ENCODE peak calls at places on chromosome 20, in ten cellular contexts. P is colonic mucosa, E is fibroblast of lung, R is upper lobe of right lung, N is cardiac muscle cell, C is adrenal gland, G is dorsolateral prefrontal cortex, M is vagina, Y is pancreas, A is heart right ventricle. S is an unnamed sample.

GRCh38 chr20:36830791-36831691 is 44.9 kb upstream of the TLDC2 start:
- DNase-seq in P (no peak), E (peak; percentile 23), R (no peak), N (peak; percentile 43), C (peak; percentile 77), G (no peak), M (no peak), Y (no peak), A (peak; percentile 80), S (no peak)

GRCh38 chr20:45965169-45966002 is 6.6 kb downstream of the ZNF335 start:
- DNase-seq in P (no peak), E (no peak), R (peak; percentile 37), N (no peak), C (peak; percentile 16), G (no peak), M (no peak), Y (peak; percentile 67), A (no peak), S (no peak)

GRCh38 chr20:24838551-24839530 is 110.2 kb upstream of the CST7 start:
- DNase-seq in P (no peak), E (peak; percentile 42), R (no peak), N (no peak), C (no peak), G (no peak), M (peak; percentile 82), Y (no peak), A (no peak), S (no peak)

GRCh38 chr20:50340586-50340985 is 150.0 kb downstream of the CEBPB start:
- DNase-seq in P (no peak), E (no peak), R (no peak), N (no peak), C (peak; percentile 13), G (no peak), M (no peak), Y (no peak), A (no peak), S (no peak)

GRCh38 chr20:25310268-25310920 is 62.5 kb downstream of the PYGB start:
- DNase-seq in P (peak; percentile 82), E (peak; percentile 90), R (peak; percentile 71), N (peak; percentile 47), C (peak; percentile 86), G (peak; percentile 59), M (no peak), Y (peak; percentile 40), A (no peak), S (peak; percentile 73)

GRCh38 chr20:4087923-4088322 is 72.6 kb upstream of the RNF24 start:
- DNase-seq in P (no peak), E (peak; percentile 76), R (no peak), N (no peak), C (no peak), G (no peak), M (no peak), Y (no peak), A (no peak), S (no peak)

GRCh38 chr20:7695622-7696021 is 244.6 kb downstream of the HAO1 start:
- DNase-seq in P (no peak), E (peak; percentile 94), R (no peak), N (no peak), C (no peak), G (no peak), M (no peak), Y (no peak), A (no peak), S (no peak)

GRCh38 chr20:49810491-49811190 is 2.0 kb upstream of the SLC9A8 start:
- DNase-seq in P (no peak), E (no peak), R (no peak), N (no peak), C (no peak), G (no peak), M (no peak), Y (no peak), A (no peak), S (no peak)

GRCh38 chr20:9920908-9921307 is 82.0 kb upstream of the PAK5 start:
- DNase-seq in P (no peak), E (no peak), R (no peak), N (no peak), C (no peak), G (no peak), M (no peak), Y (no peak), A (no peak), S (no peak)

GRCh38 chr20:63295846-63296245 is 2.9 kb downstream of the COL20A1 start:
- DNase-seq in P (no peak), E (no peak), R (no peak), N (no peak), C (no peak), G (no peak), M (no peak), Y (peak; percentile 39), A (no peak), S (no peak)

GRCh38 chr20:43383026-43383795 is 74.5 kb upstream of the SRSF6 start:
- DNase-seq in P (no peak), E (peak; percentile 15), R (no peak), N (no peak), C (no peak), G (no peak), M (no peak), Y (no peak), A (peak; percentile 30), S (no peak)

GRCh38 chr20:49790077-49790798 is 22.4 kb upstream of the SLC9A8 start:
- DNase-seq in P (no peak), E (no peak), R (no peak), N (no peak), C (peak; percentile 76), G (no peak), M (no peak), Y (no peak), A (peak; percentile 57), S (no peak)

GRCh38 chr20:37984018-37984785 is 49.1 kb downstream of the TTI1 start:
- DNase-seq in P (no peak), E (no peak), R (no peak), N (peak; percentile 34), C (peak; percentile 48), G (no peak), M (peak; percentile 64), Y (no peak), A (peak; percentile 25), S (peak; percentile 87)

GRCh38 chr20:17936306-17936790 is 32.2 kb downstream of the SNX5 start:
- DNase-seq in P (no peak), E (peak; percentile 32), R (no peak), N (no peak), C (no peak), G (no peak), M (no peak), Y (no peak), A (no peak), S (no peak)

GRCh38 chr20:9838378-9839295 is at the start of gene PAK5:
- DNase-seq in P (peak; percentile 18), E (peak; percentile 75), R (peak; percentile 86), N (peak; percentile 95), C (peak; percentile 87), G (peak; percentile 84), M (no peak), Y (peak; percentile 95), A (peak; percentile 8), S (peak; percentile 25)

GRCh38 chr20:64108731-64109389 is 1.5 kb upstream of the NPBWR2 start:
- DNase-seq in P (no peak), E (no peak), R (peak; percentile 45), N (no peak), C (no peak), G (no peak), M (no peak), Y (no peak), A (no peak), S (no peak)

GRCh38 chr20:3747471-3747870 is 15.0 kb downstream of the HSPA12B start:
- DNase-seq in P (no peak), E (no peak), R (no peak), N (no peak), C (no peak), G (no peak), M (no peak), Y (no peak), A (no peak), S (no peak)

GRCh38 chr20:64064145-64064698 is 1.2 kb downstream of the TCEA2 start:
- DNase-seq in P (no peak), E (peak; percentile 51), R (no peak), N (no peak), C (peak; percentile 85), G (no peak), M (no peak), Y (no peak), A (no peak), S (peak; percentile 94)

GRCh38 chr20:33148040-33148439 is 19.9 kb upstream of the BPIFA2 start:
- DNase-seq in P (no peak), E (no peak), R (no peak), N (no peak), C (no peak), G (no peak), M (no peak), Y (no peak), A (no peak), S (no peak)
- H3K4me3 ChIP-seq in P (no peak overlapping the region), E (no peak overlapping the region), R (no peak overlapping the region), N (no peak overlapping the region), C (no peak overlapping the region), G (no peak overlapping the region), M (no peak overlapping the region), Y (no peak overlapping the region), A (no peak overlapping the region), S (no peak overlapping the region)

DNA sequence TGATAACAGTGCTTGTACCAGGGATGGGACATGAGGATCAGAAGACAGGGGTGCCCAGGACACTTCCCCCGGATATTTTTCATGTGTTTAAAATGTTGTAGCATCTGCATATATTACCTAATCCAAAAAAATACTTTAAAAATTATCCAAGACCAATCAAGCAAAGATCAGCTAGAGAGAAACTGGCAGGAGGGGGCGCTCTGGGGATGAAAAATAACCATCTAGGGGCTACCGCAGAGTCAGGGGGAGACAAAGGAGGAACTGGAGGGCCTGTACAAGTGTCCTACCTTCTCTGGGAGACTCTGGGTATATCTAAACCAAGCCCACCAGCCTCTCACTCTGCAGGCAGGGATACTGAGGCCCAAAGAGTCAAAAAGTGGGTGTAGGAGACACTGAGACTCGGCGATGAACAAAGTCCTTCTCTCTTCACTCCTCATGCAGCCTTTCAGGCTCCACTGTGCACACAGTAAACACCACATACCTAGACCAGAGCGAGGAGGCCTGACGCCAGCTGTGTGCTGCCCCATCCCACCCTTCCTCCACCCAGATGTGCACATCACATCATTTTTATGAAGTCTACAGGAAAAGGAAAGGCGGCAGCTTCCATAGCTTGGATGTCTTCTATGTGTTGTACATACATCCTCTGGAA is 9.8 kb downstream of the RIMS4 start:
- DNase-seq in P (no peak), E (no peak), R (no peak), N (no peak), C (no peak), G (no peak), M (no peak), Y (no peak), A (no peak), S (no peak)
- TF ChIP-seq CTCF in P (no peak), E (no peak), R (no peak), N (peak; percentile 38), C (no peak), G (no peak), M (no peak), Y (no peak), A (no peak), S (no peak)

GRCh38 chr20:51635680-51636079 is 93.2 kb upstream of the NFATC2 start:
- DNase-seq in P (no peak), E (no peak), R (no peak), N (no peak), C (no peak), G (no peak), M (no peak), Y (no peak), A (no peak), S (no peak)
- H3K27ac ChIP-seq in P (no peak overlapping the region), E (no peak overlapping the region), R (no peak overlapping the region), N (no peak overlapping the region), C (no peak overlapping the region), G (no peak overlapping the region), M (no peak overlapping the region), Y (no peak overlapping the region), A (no peak overlapping the region), S (no peak overlapping the region)

GRCh38 chr20:47487175-47487917 is 14.3 kb upstream of the NCOA3 start:
- DNase-seq in P (no peak), E (peak; percentile 34), R (no peak), N (no peak), C (no peak), G (no peak), M (no peak), Y (no peak), A (no peak), S (no peak)
- H3K4me3 ChIP-seq in P (no peak overlapping the region), E (no peak overlapping the region), R (no peak overlapping the region), N (no peak overlapping the region), C (no peak overlapping the region), G (no peak overlapping the region), M (no peak overlapping the region), Y (no peak overlapping the region), A (no peak overlapping the region), S (no peak overlapping the region)